ENCODE peak calls at places on chromosomes 4 and X, in eight cellular contexts. J is heart left ventricle, W is ovary, B is A549, U is endothelial cell of umbilical vein, N is GM12865, E is epithelial cell of esophagus, Z is astrocyte of the spinal cord. T is an unnamed sample.

GRCh38 chr4:56821394-56822263 is at the start of gene SPINK2:
- DNase-seq in J (peak; percentile 25), W (no peak), B (peak; percentile 61), U (no peak), N (peak; percentile 24), E (peak; percentile 63), Z (no peak), T (no peak)

GRCh38 chr4:182901337-182901736 is 15.8 kb downstream of the DCTD start:
- DNase-seq in J (no peak), W (no peak), B (no peak), U (no peak), N (no peak), E (no peak), Z (no peak), T (no peak)

GRCh38 chr4:100098681-100099080 is 91.6 kb downstream of the DDIT4L start:
- DNase-seq in J (no peak), W (no peak), B (no peak), U (no peak), N (no peak), E (no peak), Z (no peak), T (no peak)

GRCh38 chr4:55793479-55793878 is 26.1 kb upstream of the EXOC1L start:
- DNase-seq in J (no peak), W (no peak), B (no peak), U (no peak), N (no peak), E (no peak), Z (no peak), T (no peak)

GRCh38 chrX:67543818-67544217 is at the start of gene AR:
- DNase-seq in J (peak; percentile 66), W (peak; percentile 75), B (peak; percentile 15), U (peak; percentile 72), N (no peak), E (no peak), Z (peak; percentile 70), T (peak; percentile 37)

GRCh38 chrX:110964761-110965160 is 131.2 kb upstream of the PAK3 start:
- DNase-seq in J (no peak), W (no peak), B (no peak), U (no peak), N (no peak), E (no peak), Z (no peak), T (no peak)

GRCh38 chrX:129512409-129512808 is 10.9 kb downstream of the SMARCA1 start:
- DNase-seq in J (no peak), W (no peak), B (no peak), U (no peak), N (no peak), E (no peak), Z (no peak), T (no peak)

GRCh38 chr4:83974111-83974789 is 438.3 kb downstream of the GPAT3 start:
- DNase-seq in J (no peak), W (no peak), B (no peak), U (no peak), N (no peak), E (peak; percentile 87), Z (no peak), T (no peak)

GRCh38 chrX:48458711-48459110 is 11.3 kb downstream of the SLC38A5 start:
- DNase-seq in J (peak; percentile 23), W (no peak), B (no peak), U (no peak), N (no peak), E (no peak), Z (no peak), T (no peak)

GRCh38 chrX:110491846-110492620 is 133.4 kb downstream of the RTL9 start:
- DNase-seq in J (no peak), W (no peak), B (no peak), U (no peak), N (no peak), E (no peak), Z (no peak), T (no peak)

GRCh38 chrX:136204571-136204970 is 46.6 kb downstream of the MAP7D3 start:
- DNase-seq in J (peak; percentile 35), W (no peak), B (peak; percentile 15), U (peak; percentile 54), N (no peak), E (peak; percentile 29), Z (peak; percentile 77), T (peak; percentile 75)

GRCh38 chrX:151982217-151982616 is 7.7 kb upstream of the GABRE start:
- DNase-seq in J (no peak), W (no peak), B (no peak), U (peak; percentile 76), N (no peak), E (peak; percentile 58), Z (peak; percentile 82), T (peak; percentile 72)

GRCh38 chr4:11748169-11748872 is 319.6 kb upstream of the HS3ST1 start:
- DNase-seq in J (no peak), W (no peak), B (no peak), U (peak; percentile 96), N (no peak), E (peak; percentile 76), Z (peak; percentile 92), T (peak; percentile 83)

GRCh38 chr4:145868637-145869409 is 69.8 kb downstream of the ZNF827 start:
- DNase-seq in J (no peak), W (no peak), B (no peak), U (peak; percentile 37), N (peak; percentile 72), E (no peak), Z (peak; percentile 16), T (peak; percentile 55)

GRCh38 chr4:473575-474457 is 25.1 kb downstream of the ZNF721 start:
- DNase-seq in J (peak; percentile 96), W (peak; percentile 93), B (peak; percentile 96), U (peak; percentile 100), N (peak; percentile 99), E (peak; percentile 100), Z (peak; percentile 99), T (peak; percentile 100)

GRCh38 chr4:18057821-18058533 is 36.4 kb upstream of the LCORL start:
- DNase-seq in J (no peak), W (no peak), B (no peak), U (no peak), N (peak; percentile 47), E (no peak), Z (no peak), T (no peak)

GRCh38 chr4:89645512-89645911 is 191.4 kb downstream of the SNCA start:
- DNase-seq in J (no peak), W (no peak), B (no peak), U (no peak), N (no peak), E (no peak), Z (no peak), T (no peak)

GRCh38 chr4:53103489-53103888 is 241.4 kb downstream of the RASL11B start:
- DNase-seq in J (no peak), W (no peak), B (no peak), U (peak; percentile 87), N (no peak), E (no peak), Z (no peak), T (no peak)

GRCh38 chr4:156773648-156774357 is 197.8 kb downstream of the PDGFC start:
- DNase-seq in J (no peak), W (no peak), B (no peak), U (no peak), N (no peak), E (peak; percentile 43), Z (no peak), T (peak; percentile 43)

GRCh38 chr4:120929847-120930246 is 7.3 kb upstream of the PRDM5 start:
- DNase-seq in J (no peak), W (no peak), B (no peak), U (no peak), N (no peak), E (no peak), Z (no peak), T (no peak)

GRCh38 chr4:55445921-55446577 is 50.3 kb downstream of the TMEM165 start:
- DNase-seq in J (no peak), W (no peak), B (no peak), U (no peak), N (no peak), E (peak; percentile 56), Z (peak; percentile 79), T (peak; percentile 84)

GRCh38 chr4:185096032-185096653 is 46.9 kb upstream of the SLC25A4 start:
- DNase-seq in J (no peak), W (no peak), B (peak; percentile 11), U (peak; percentile 49), N (peak; percentile 51), E (peak; percentile 59), Z (peak; percentile 43), T (peak; percentile 67)

GRCh38 chrX:25524150-25524549 is 508.4 kb upstream of the ARX start:
- DNase-seq in J (no peak), W (no peak), B (peak; percentile 8), U (peak; percentile 90), N (no peak), E (peak; percentile 18), Z (peak; percentile 38), T (peak; percentile 47)

GRCh38 chrX:154014429-154015380 is 5.0 kb downstream of the IRAK1 start:
- DNase-seq in J (no peak), W (no peak), B (no peak), U (no peak), N (no peak), E (no peak), Z (no peak), T (no peak)

GRCh38 chrX:23752740-23753435 is 9.8 kb upstream of the ACOT9 start:
- DNase-seq in J (no peak), W (no peak), B (no peak), U (peak; percentile 68), N (no peak), E (peak; percentile 38), Z (peak; percentile 46), T (peak; percentile 41)

DNA sequence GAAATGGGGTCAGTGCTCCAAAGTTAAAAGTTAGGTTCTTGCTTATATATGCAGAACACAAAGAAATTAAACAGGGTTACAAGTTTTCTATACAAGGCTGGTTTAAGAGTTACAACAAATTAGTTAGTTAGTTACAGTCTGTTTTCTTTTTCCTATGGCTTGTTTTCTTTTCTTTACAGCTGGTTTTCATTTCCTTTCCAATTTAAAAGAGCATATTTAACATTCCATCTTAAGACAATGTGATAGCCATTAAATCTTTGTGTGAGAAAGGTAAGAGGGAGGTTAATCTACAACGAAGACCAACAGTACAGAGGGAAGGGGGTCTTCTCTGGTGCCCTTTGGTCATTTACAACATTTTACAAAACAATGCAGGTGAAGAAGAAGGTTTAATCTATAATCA is 290.6 kb downstream of the ZNF674 start:
- DNase-seq in J (no peak), W (no peak), B (no peak), U (peak; percentile 29), N (no peak), E (no peak), Z (no peak), T (peak; percentile 3)
- TF ChIP-seq CTCF in J (no peak), W (no peak), B (no peak), U (no peak), N (no peak), E (no peak), Z (no peak), T (no peak)

GRCh38 chrX:10158279-10158939 is 1.6 kb downstream of the CLCN4 start:
- DNase-seq in J (peak; percentile 39), W (peak; percentile 57), B (peak; percentile 25), U (peak; percentile 37), N (no peak), E (peak; percentile 8), Z (no peak), T (no peak)
- H3K4me3 ChIP-seq in J (peak overlapping the region; percentile 16), W (no peak overlapping the region), B (peak overlapping the region; percentile 41), U (peak overlapping the region; percentile 37), N (no peak overlapping the region), E (peak overlapping the region; percentile 20), Z (peak overlapping the region; percentile 43), T (peak overlapping the region; percentile 58)

GRCh38 chrX:10597871-10598270 is 22.5 kb downstream of the MID1 start:
- DNase-seq in J (peak; percentile 22), W (no peak), B (no peak), U (peak; percentile 63), N (peak; percentile 18), E (peak; percentile 43), Z (no peak), T (peak; percentile 67)
- TF ChIP-seq CTCF in J (no peak), W (no peak), B (peak; percentile 49), U (peak; percentile 46), N (peak; percentile 36), E (peak; percentile 67), Z (peak; percentile 64), T (peak; percentile 75)

GRCh38 chr4:1511441-1512041 is 105.3 kb upstream of the NKX1-1 start:
- DNase-seq in J (no peak), W (no peak), B (peak; percentile 27), U (peak; percentile 7), N (peak; percentile 3), E (no peak), Z (peak; percentile 21), T (peak; percentile 90)
- H3K4me3 ChIP-seq in J (no peak overlapping the region), W (no peak overlapping the region), B (no peak overlapping the region), U (no peak overlapping the region), N (no peak overlapping the region), E (no peak overlapping the region), Z (no peak overlapping the region), T (peak overlapping the region; percentile 43)